ENCODE peak calls at places on chromosomes 13 and 19, in four cellular contexts. T is mesendoderm, Q is H9, C is H1. F is an unnamed sample.

GRCh38 chr13:110521296-110521680 is 40.2 kb downstream of the RAB20 start:
- DNase-seq in Q (no peak), T (no peak), C (no peak), F (no peak)

GRCh38 chr19:37401078-37401477 is 30.2 kb downstream of the ZNF527 start:
- DNase-seq in C (no peak), T (no peak), Q (no peak), F (no peak)

GRCh38 chr13:29752175-29752574 is 98.2 kb downstream of the UBL3 start:
- DNase-seq in T (no peak), Q (no peak), C (no peak), F (no peak)

GRCh38 chr13:44411841-44412240 is 38.2 kb downstream of the SERP2 start:
- DNase-seq in Q (no peak), C (no peak), T (no peak), F (no peak)

GRCh38 chr19:43624933-43625332 is 5.5 kb upstream of the ZNF428 start:
- DNase-seq in T (peak; percentile 94), Q (peak; percentile 96), C (no peak), F (peak; percentile 8)

GRCh38 chr13:98089246-98089645 is 53.6 kb upstream of the FARP1 start:
- DNase-seq in C (no peak), T (no peak), Q (no peak), F (peak; percentile 76)

GRCh38 chr19:38514812-38515633 is 81.5 kb downstream of the RYR1 start:
- DNase-seq in T (peak; percentile 78), Q (peak; percentile 86), C (peak; percentile 44), F (peak; percentile 37)

GRCh38 chr19:35207391-35207871 is 21.1 kb downstream of the FAM187B start:
- DNase-seq in Q (no peak), T (no peak), C (no peak), F (no peak)

GRCh38 chr19:30212574-30212973 is 159.6 kb upstream of the ZNF536 start:
- DNase-seq in C (no peak), Q (no peak), T (no peak), F (no peak)

GRCh38 chr13:45364876-45365557 is 24.0 kb upstream of the TPT1 start:
- DNase-seq in T (no peak), C (no peak), Q (no peak), F (no peak)

GRCh38 chr13:102191951-102192461 is 209.8 kb downstream of the FGF14 start:
- DNase-seq in C (no peak), T (no peak), Q (no peak), F (peak; percentile 62)

GRCh38 chr19:31141301-31141700 is 207.9 kb downstream of the TSHZ3 start:
- DNase-seq in C (no peak), T (no peak), Q (no peak), F (no peak)

GRCh38 chr13:44422755-44423643 is 49.4 kb downstream of the SERP2 start:
- DNase-seq in C (no peak), T (no peak), Q (no peak), F (no peak)

GRCh38 chr19:2037676-2038255 is 13.3 kb downstream of the MKNK2 start:
- DNase-seq in T (no peak), C (no peak), Q (no peak), F (no peak)

GRCh38 chr19:15181394-15181793 is 19.4 kb downstream of the NOTCH3 start:
- DNase-seq in Q (peak; percentile 87), T (no peak), C (no peak), F (no peak)

GRCh38 chr13:113935523-113935922 is 38.4 kb downstream of the C13orf46 start:
- DNase-seq in Q (no peak), C (no peak), T (peak; percentile 80), F (no peak)

GRCh38 chr13:103878891-103879605 is 812.8 kb upstream of the SLC10A2 start:
- DNase-seq in T (peak; percentile 35), Q (no peak), C (no peak), F (no peak)

GRCh38 chr19:55116232-55117062 is 990 bp downstream of the PPP1R12C start:
- DNase-seq in T (peak; percentile 64), Q (no peak), C (no peak), F (peak; percentile 66)

GRCh38 chr19:12647490-12648071 is 19.0 kb downstream of the MAN2B1 start:
- DNase-seq in Q (peak; percentile 92), T (peak; percentile 41), C (peak; percentile 80), F (no peak)

GRCh38 chr13:75685239-75685697 is 49.1 kb downstream of the LMO7 start:
- DNase-seq in Q (peak; percentile 52), C (peak; percentile 39), T (peak; percentile 84), F (peak; percentile 91)

GRCh38 chr19:1490020-1490310 is 185 bp downstream of the PCSK4 start:
- DNase-seq in Q (no peak), T (no peak), C (no peak), F (no peak)

GRCh38 chr13:29905845-29906244 is 55.4 kb upstream of the UBL3 start:
- DNase-seq in Q (no peak), T (no peak), C (no peak), F (peak; percentile 56)

GRCh38 chr13:70189981-70190380 is 81.7 kb upstream of the KLHL1 start:
- DNase-seq in Q (no peak), T (no peak), C (no peak), F (no peak)

GRCh38 chr13:21067794-21068193 is 6.4 kb upstream of the LATS2 start:
- DNase-seq in Q (no peak), T (no peak), C (no peak), F (no peak)

GRCh38 chr13:74575729-74576125 is 441.5 kb upstream of the KLF12 start:
- DNase-seq in Q (peak; percentile 81), T (peak; percentile 95), C (no peak), F (peak; percentile 33)

GRCh38 chr19:18809149-18809978 is 18.3 kb upstream of the COMP start:
- DNase-seq in Q (no peak), T (no peak), C (no peak), F (peak; percentile 78)

GRCh38 chr19:35841961-35842595 is 10.2 kb downstream of the NPHS1 start:
- DNase-seq in Q (no peak), C (no peak), T (no peak), F (no peak)

GRCh38 chr19:40933025-40933424 is 51.0 kb upstream of the CYP2A7 start:
- DNase-seq in Q (peak; percentile 54), T (peak; percentile 83), C (no peak), F (no peak)

GRCh38 chr13:99640260-99640659 is 139.0 kb downstream of the TM9SF2 start:
- DNase-seq in T (no peak), Q (no peak), C (no peak), F (no peak)
- H3K56ac ChIP-seq in T (no peak overlapping the region), Q (no peak overlapping the region), C (no peak overlapping the region), F (no peak overlapping the region)

GRCh38 chr19:3113100-3114017 is 19.2 kb downstream of the GNA11 start:
- DNase-seq in T (no peak), C (no peak), Q (no peak), F (no peak)
- H3K79me1 ChIP-seq in T (peaks cover 6% of the 10 kb centered on the region), C (peaks cover 3% of the 10 kb centered on the region), Q (no peaks in the 10 kb centered on the region), F (peaks cover 76% of the 10 kb centered on the region)

GRCh38 chr19:6363429-6363828 is 2.1 kb downstream of the CLPP start:
- DNase-seq in Q (no peak), C (no peak), T (no peak), F (no peak)
- H3K56ac ChIP-seq in Q (no peak overlapping the region), C (no peak overlapping the region), T (peak overlapping the region; percentile 15), F (no peak overlapping the region)

GRCh38 chr19:9786819-9787218 is 18.3 kb upstream of the ZNF846 start:
- DNase-seq in C (no peak), Q (no peak), T (no peak), F (no peak)

GRCh38 chr19:9785367-9786331 is 17.1 kb upstream of the ZNF846 start:
- DNase-seq in Q (peak; percentile 99), T (peak; percentile 99), C (peak; percentile 98), F (peak; percentile 92)

GRCh38 chr19:9789066-9789465 is 20.5 kb upstream of the ZNF846 start:
- DNase-seq in C (no peak), T (peak; percentile 41), Q (peak; percentile 43), F (no peak)

GRCh38 chr19:9782282-9782681 is 13.7 kb upstream of the ZNF846 start:
- DNase-seq in C (no peak), T (no peak), Q (no peak), F (no peak)

DNA sequence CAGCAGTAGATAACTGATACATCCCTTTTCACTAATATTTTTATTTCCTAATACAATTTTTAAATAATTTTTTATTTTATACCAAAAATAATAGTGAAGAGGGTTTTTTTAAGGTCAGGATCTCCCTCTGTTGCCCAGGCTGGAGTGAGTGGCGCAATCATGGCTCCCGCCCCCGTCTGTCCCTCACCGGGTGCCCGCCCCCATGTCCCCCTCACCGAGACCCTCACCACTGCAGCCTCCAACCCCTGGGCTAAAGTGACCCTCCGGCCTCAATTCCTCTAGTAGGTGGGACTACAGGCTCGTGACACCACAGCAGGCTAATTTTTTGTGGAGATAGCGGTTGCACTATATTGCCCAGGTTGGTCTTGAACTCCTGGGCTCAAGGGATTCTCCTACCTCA is 17.8 kb upstream of the ZNF846 start:
- DNase-seq in C (no peak), T (no peak), Q (no peak), F (no peak)
- H3K79me1 ChIP-seq in C (no peaks in the 10 kb centered on the region), T (peaks cover 2% of the 10 kb centered on the region), Q (no peaks in the 10 kb centered on the region), F (peaks cover 25% of the 10 kb centered on the region)

DNA sequence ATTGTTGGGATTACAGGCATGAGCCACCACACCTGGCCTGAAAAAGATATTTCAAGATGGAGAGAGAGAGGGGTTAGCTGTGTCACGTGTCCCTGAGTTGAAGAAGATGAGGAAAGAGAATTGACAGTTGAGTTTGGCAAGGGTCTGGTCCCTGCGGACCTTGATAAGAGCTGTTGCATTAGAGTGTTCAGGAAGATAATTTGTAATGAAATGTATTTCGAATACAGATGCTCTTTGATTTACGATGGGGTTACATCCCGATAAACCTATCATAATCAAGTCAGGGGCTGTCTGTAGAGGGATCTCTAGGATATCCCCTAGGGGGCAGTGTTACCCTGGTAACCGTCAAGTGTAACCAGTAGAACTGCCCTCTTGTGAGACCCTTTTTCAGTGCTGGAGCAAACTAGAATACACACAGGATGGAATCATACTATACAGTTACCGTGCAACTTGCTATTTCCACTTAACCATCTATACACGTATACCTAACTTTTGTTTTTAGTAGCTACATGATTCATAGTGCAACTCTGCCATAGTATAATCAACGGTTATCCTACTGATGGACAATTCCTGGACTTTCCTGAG is 1.5 kb upstream of the ELOF1 start:
- DNase-seq in C (no peak), T (peak; percentile 89), Q (peak; percentile 78), F (peak; percentile 84)
- H3K56ac ChIP-seq in C (no peak overlapping the region), T (no peak overlapping the region), Q (no peak overlapping the region), F (no peak overlapping the region)

F was measured in IMR-90.